ENCODE peak calls at places on chromosomes 3 and 15, in six cellular contexts. J is stimulated activated CD4-positive, alpha-beta T cell treated with anti-CD3 and anti-CD28 coated beads, Interleukin-2, amount 100 ng/mL, for 48 hours; B is cardiac muscle cell; Y is NCI-H774; N is heart left ventricle; H is neuronal stem cell. P is an unnamed sample.

GRCh38 chr3:188929138-188929537 is 242.6 kb upstream of the TPRG1 start:
- DNase-seq in N (no peak), B (peak), H (no peak), Y (peak), J (no peak), P (no peak)

GRCh38 chr3:119211193-119211592 is 29.5 kb downstream of the B4GALT4 start:
- DNase-seq in B (no peak), N (no peak), H (no peak), Y (no peak), J (no peak), P (no peak)

GRCh38 chr3:37741644-37742043 is 120.0 kb upstream of the CTDSPL start:
- DNase-seq in N (peak), B (peak), J (no peak), Y (no peak), H (no peak), P (no peak)

GRCh38 chr3:29099296-29099695 is 181.6 kb upstream of the RBMS3 start:
- DNase-seq in N (no peak), Y (no peak), J (no peak), H (no peak), B (peak), P (no peak)

GRCh38 chr3:168117059-168117458 is 21.3 kb upstream of the GOLIM4 start:
- DNase-seq in Y (peak), J (no peak), N (no peak), B (peak), H (no peak), P (no peak)

GRCh38 chr15:90609254-90610185 is 79.8 kb downstream of the CRTC3 start:
- DNase-seq in H (no peak), N (no peak), B (no peak), J (no peak), Y (no peak), P (no peak)

GRCh38 chr3:189108032-189108431 is 63.7 kb upstream of the TPRG1 start:
- DNase-seq in N (no peak), Y (no peak), H (no peak), B (peak), J (no peak), P (no peak)

GRCh38 chr3:177641206-177641605 is 443.9 kb upstream of the TBL1XR1 start:
- DNase-seq in Y (no peak), J (no peak), B (no peak), N (no peak), H (no peak), P (no peak)

GRCh38 chr3:172271386-172271976 is 176.8 kb downstream of the GHSR start:
- DNase-seq in H (no peak), J (no peak), Y (no peak), B (no peak), N (no peak), P (no peak)

GRCh38 chr3:113546414-113546893 is 14.1 kb downstream of the SIDT1 start:
- DNase-seq in Y (no peak), H (no peak), J (no peak), N (no peak), B (no peak), P (no peak)

GRCh38 chr15:74365619-74366445 is 1.6 kb downstream of the CYP11A1 start:
- DNase-seq in N (peak), B (peak), H (peak), J (no peak), Y (peak), P (peak)

GRCh38 chr3:13535905-13536304 is 13.0 kb upstream of the FBLN2 start:
- DNase-seq in H (no peak), N (no peak), Y (no peak), B (no peak), J (no peak), P (no peak)

GRCh38 chr15:77597804-77598453 is 34.8 kb downstream of the LINGO1 start:
- DNase-seq in Y (no peak), N (no peak), J (no peak), B (no peak), H (no peak), P (no peak)

GRCh38 chr15:62875626-62876021 is 166.9 kb upstream of the TPM1 start:
- DNase-seq in Y (no peak), B (no peak), J (no peak), N (no peak), H (no peak), P (no peak)

GRCh38 chr3:108552267-108553159 is 36.7 kb downstream of the CIP2A start:
- DNase-seq in B (peak), N (no peak), J (no peak), H (peak), Y (no peak), P (no peak)

GRCh38 chr3:123344175-123344908 is 104.5 kb downstream of the ADCY5 start:
- DNase-seq in B (peak), J (no peak), H (no peak), N (no peak), Y (no peak), P (peak)

P was measured in hepatic stellate cell.